ENCODE peak calls at places on chromosomes 4 and X, in ten cellular contexts. One of them, this sample, is unnamed.

GRCh38 chrX:78321809-78322208 is 5.6 kb downstream of the CYSLTR1 start:
- DNase-seq in activated naive CD4-positive, alpha-beta T cell treated with anti-CD3 and anti-CD28 coated beads, Interleukin-2, amount 10 ng/mL, durations not matched to agents 7 days and 5 days: peak; percentile 68
- DNase-seq in GM10248: peak; percentile 33
- DNase-seq in psoas muscle: no peak
- DNase-seq in fibroblast of pulmonary artery: no peak
- DNase-seq in activated CD4-positive, alpha-beta T cell treated with anti-CD3 and anti-CD28 coated beads, Interleukin-2, amount 50 U/mL, for 48 hours: peak; percentile 17
- DNase-seq in bronchial epithelial cell: peak; percentile 33
- DNase-seq in mesendoderm: no peak
- DNase-seq in KBM-7: peak; percentile 98
- DNase-seq in AG10803: no peak
- DNase-seq in this sample: no peak

GRCh38 chr4:138602664-138603063 is 360.5 kb upstream of the SLC7A11 start:
- DNase-seq in mesendoderm: no peak
- DNase-seq in AG10803: peak; percentile 60
- DNase-seq in GM10248: no peak
- DNase-seq in activated CD4-positive, alpha-beta T cell treated with anti-CD3 and anti-CD28 coated beads, Interleukin-2, amount 50 U/mL, for 48 hours: no peak
- DNase-seq in psoas muscle: no peak
- DNase-seq in KBM-7: no peak
- DNase-seq in fibroblast of pulmonary artery: no peak
- DNase-seq in bronchial epithelial cell: no peak
- DNase-seq in activated naive CD4-positive, alpha-beta T cell treated with anti-CD3 and anti-CD28 coated beads, Interleukin-2, amount 10 ng/mL, durations not matched to agents 7 days and 5 days: no peak
- DNase-seq in this sample: no peak

GRCh38 chr4:16626945-16627344 is 271.5 kb downstream of the LDB2 start:
- DNase-seq in psoas muscle: no peak
- DNase-seq in AG10803: peak; percentile 94
- DNase-seq in activated naive CD4-positive, alpha-beta T cell treated with anti-CD3 and anti-CD28 coated beads, Interleukin-2, amount 10 ng/mL, durations not matched to agents 7 days and 5 days: no peak
- DNase-seq in mesendoderm: peak; percentile 25
- DNase-seq in KBM-7: no peak
- DNase-seq in bronchial epithelial cell: no peak
- DNase-seq in GM10248: no peak
- DNase-seq in activated CD4-positive, alpha-beta T cell treated with anti-CD3 and anti-CD28 coated beads, Interleukin-2, amount 50 U/mL, for 48 hours: no peak
- DNase-seq in fibroblast of pulmonary artery: peak; percentile 96
- DNase-seq in this sample: peak; percentile 82

GRCh38 chr4:139083533-139084424 is 68.2 kb downstream of the NOCT start:
- DNase-seq in psoas muscle: peak; percentile 96
- DNase-seq in GM10248: peak; percentile 83
- DNase-seq in AG10803: peak; percentile 94
- DNase-seq in fibroblast of pulmonary artery: peak; percentile 92
- DNase-seq in KBM-7: peak; percentile 89
- DNase-seq in activated CD4-positive, alpha-beta T cell treated with anti-CD3 and anti-CD28 coated beads, Interleukin-2, amount 50 U/mL, for 48 hours: peak; percentile 85
- DNase-seq in mesendoderm: peak; percentile 96
- DNase-seq in activated naive CD4-positive, alpha-beta T cell treated with anti-CD3 and anti-CD28 coated beads, Interleukin-2, amount 10 ng/mL, durations not matched to agents 7 days and 5 days: peak; percentile 90
- DNase-seq in bronchial epithelial cell: peak; percentile 69
- DNase-seq in this sample: peak; percentile 86

GRCh38 chrX:38154818-38155217 is 65.9 kb downstream of the SRPX start:
- DNase-seq in AG10803: peak; percentile 31
- DNase-seq in KBM-7: no peak
- DNase-seq in fibroblast of pulmonary artery: no peak
- DNase-seq in bronchial epithelial cell: no peak
- DNase-seq in activated CD4-positive, alpha-beta T cell treated with anti-CD3 and anti-CD28 coated beads, Interleukin-2, amount 50 U/mL, for 48 hours: no peak
- DNase-seq in GM10248: no peak
- DNase-seq in activated naive CD4-positive, alpha-beta T cell treated with anti-CD3 and anti-CD28 coated beads, Interleukin-2, amount 10 ng/mL, durations not matched to agents 7 days and 5 days: no peak
- DNase-seq in mesendoderm: no peak
- DNase-seq in psoas muscle: no peak
- DNase-seq in this sample: peak; percentile 30

GRCh38 chr4:100428051-100428450 is 89.8 kb downstream of the EMCN start:
- DNase-seq in fibroblast of pulmonary artery: peak; percentile 82
- DNase-seq in bronchial epithelial cell: peak; percentile 98
- DNase-seq in activated naive CD4-positive, alpha-beta T cell treated with anti-CD3 and anti-CD28 coated beads, Interleukin-2, amount 10 ng/mL, durations not matched to agents 7 days and 5 days: no peak
- DNase-seq in mesendoderm: peak; percentile 35
- DNase-seq in GM10248: no peak
- DNase-seq in KBM-7: peak; percentile 7
- DNase-seq in activated CD4-positive, alpha-beta T cell treated with anti-CD3 and anti-CD28 coated beads, Interleukin-2, amount 50 U/mL, for 48 hours: no peak
- DNase-seq in psoas muscle: no peak
- DNase-seq in AG10803: peak; percentile 51
- DNase-seq in this sample: peak; percentile 41

GRCh38 chrX:46178763-46179162 is 366.5 kb downstream of the ZNF674 start:
- DNase-seq in AG10803: no peak
- DNase-seq in KBM-7: peak; percentile 36
- DNase-seq in fibroblast of pulmonary artery: no peak
- DNase-seq in activated naive CD4-positive, alpha-beta T cell treated with anti-CD3 and anti-CD28 coated beads, Interleukin-2, amount 10 ng/mL, durations not matched to agents 7 days and 5 days: no peak
- DNase-seq in psoas muscle: no peak
- DNase-seq in mesendoderm: no peak
- DNase-seq in activated CD4-positive, alpha-beta T cell treated with anti-CD3 and anti-CD28 coated beads, Interleukin-2, amount 50 U/mL, for 48 hours: no peak
- DNase-seq in bronchial epithelial cell: no peak
- DNase-seq in GM10248: no peak
- DNase-seq in this sample: no peak

GRCh38 chr4:110165382-110166285 is 32.8 kb downstream of the ELOVL6 start:
- DNase-seq in psoas muscle: no peak
- DNase-seq in KBM-7: peak; percentile 69
- DNase-seq in AG10803: peak; percentile 64
- DNase-seq in GM10248: no peak
- DNase-seq in mesendoderm: peak; percentile 85
- DNase-seq in bronchial epithelial cell: peak; percentile 88
- DNase-seq in fibroblast of pulmonary artery: peak; percentile 39
- DNase-seq in activated naive CD4-positive, alpha-beta T cell treated with anti-CD3 and anti-CD28 coated beads, Interleukin-2, amount 10 ng/mL, durations not matched to agents 7 days and 5 days: peak; percentile 79
- DNase-seq in activated CD4-positive, alpha-beta T cell treated with anti-CD3 and anti-CD28 coated beads, Interleukin-2, amount 50 U/mL, for 48 hours: peak; percentile 43
- DNase-seq in this sample: no peak

GRCh38 chrX:46836701-46837542 is at the start of gene RP2:
- DNase-seq in bronchial epithelial cell: peak; percentile 83
- DNase-seq in GM10248: peak; percentile 86
- DNase-seq in psoas muscle: peak; percentile 94
- DNase-seq in KBM-7: peak; percentile 99
- DNase-seq in activated naive CD4-positive, alpha-beta T cell treated with anti-CD3 and anti-CD28 coated beads, Interleukin-2, amount 10 ng/mL, durations not matched to agents 7 days and 5 days: peak; percentile 90
- DNase-seq in mesendoderm: peak; percentile 98
- DNase-seq in AG10803: peak; percentile 93
- DNase-seq in activated CD4-positive, alpha-beta T cell treated with anti-CD3 and anti-CD28 coated beads, Interleukin-2, amount 50 U/mL, for 48 hours: peak; percentile 86
- DNase-seq in fibroblast of pulmonary artery: peak; percentile 93
- DNase-seq in this sample: peak; percentile 88

GRCh38 chr4:36285784-36286480 is 4.5 kb downstream of the DTHD1 start:
- DNase-seq in activated naive CD4-positive, alpha-beta T cell treated with anti-CD3 and anti-CD28 coated beads, Interleukin-2, amount 10 ng/mL, durations not matched to agents 7 days and 5 days: peak; percentile 71
- DNase-seq in GM10248: peak; percentile 70
- DNase-seq in mesendoderm: no peak
- DNase-seq in psoas muscle: no peak
- DNase-seq in fibroblast of pulmonary artery: no peak
- DNase-seq in KBM-7: peak; percentile 76
- DNase-seq in AG10803: no peak
- DNase-seq in bronchial epithelial cell: peak; percentile 96
- DNase-seq in activated CD4-positive, alpha-beta T cell treated with anti-CD3 and anti-CD28 coated beads, Interleukin-2, amount 50 U/mL, for 48 hours: peak; percentile 37
- DNase-seq in this sample: no peak

GRCh38 chr4:7787681-7788141 is 151.9 kb downstream of the AFAP1 start:
- DNase-seq in activated naive CD4-positive, alpha-beta T cell treated with anti-CD3 and anti-CD28 coated beads, Interleukin-2, amount 10 ng/mL, durations not matched to agents 7 days and 5 days: no peak
- DNase-seq in AG10803: no peak
- DNase-seq in bronchial epithelial cell: no peak
- DNase-seq in activated CD4-positive, alpha-beta T cell treated with anti-CD3 and anti-CD28 coated beads, Interleukin-2, amount 50 U/mL, for 48 hours: no peak
- DNase-seq in psoas muscle: no peak
- DNase-seq in GM10248: no peak
- DNase-seq in fibroblast of pulmonary artery: no peak
- DNase-seq in KBM-7: no peak
- DNase-seq in mesendoderm: no peak
- DNase-seq in this sample: no peak

This sample was measured in fibroblast of the conjunctiva.